ENCODE peak calls at places on chromosome 13, in five cellular contexts. D is lung, E is mammary epithelial cell, Q is cardiac muscle cell, C is AG04449. A is an unnamed sample.

GRCh38 chr13:94305463-94305862 is 174.0 kb downstream of the DCT start:
- DNase-seq in D (no peak), E (peak; percentile 91), Q (peak; percentile 85), C (no peak), A (peak; percentile 72)

GRCh38 chr13:27971236-27971645 is 2.1 kb upstream of the CDX2 start:
- DNase-seq in D (no peak), E (no peak), Q (no peak), C (no peak), A (no peak)

GRCh38 chr13:40120781-40121180 is 465.3 kb downstream of the COG6 start:
- DNase-seq in D (no peak), E (no peak), Q (peak; percentile 75), C (no peak), A (no peak)

GRCh38 chr13:91280806-91281205 is 66.7 kb upstream of the MIR17HG start:
- DNase-seq in D (no peak), E (peak; percentile 11), Q (no peak), C (no peak), A (no peak)

GRCh38 chr13:95477187-95477586 is 75.3 kb upstream of the CLDN10 start:
- DNase-seq in D (no peak), E (no peak), Q (no peak), C (no peak), A (no peak)

GRCh38 chr13:25175431-25175830 is 3.3 kb upstream of the AMER2 start:
- DNase-seq in D (no peak), E (no peak), Q (no peak), C (no peak), A (no peak)

GRCh38 chr13:113742000-113742441 is 17.0 kb upstream of the TMEM255B start:
- DNase-seq in D (peak; percentile 51), E (peak; percentile 27), Q (peak; percentile 50), C (no peak), A (no peak)

GRCh38 chr13:41179593-41180250 is 14.6 kb downstream of the KBTBD7 start:
- DNase-seq in D (no peak), E (peak; percentile 68), Q (peak; percentile 41), C (peak; percentile 24), A (no peak)

GRCh38 chr13:99200433-99201167 is at the start of gene UBAC2:
- DNase-seq in D (peak; percentile 93), E (peak; percentile 94), Q (peak; percentile 96), C (peak; percentile 45), A (peak; percentile 82)
- TF ChIP-seq CTCF in D (no peak), E (no peak), Q (no peak), C (no peak), A (peak; percentile 2)

DNA sequence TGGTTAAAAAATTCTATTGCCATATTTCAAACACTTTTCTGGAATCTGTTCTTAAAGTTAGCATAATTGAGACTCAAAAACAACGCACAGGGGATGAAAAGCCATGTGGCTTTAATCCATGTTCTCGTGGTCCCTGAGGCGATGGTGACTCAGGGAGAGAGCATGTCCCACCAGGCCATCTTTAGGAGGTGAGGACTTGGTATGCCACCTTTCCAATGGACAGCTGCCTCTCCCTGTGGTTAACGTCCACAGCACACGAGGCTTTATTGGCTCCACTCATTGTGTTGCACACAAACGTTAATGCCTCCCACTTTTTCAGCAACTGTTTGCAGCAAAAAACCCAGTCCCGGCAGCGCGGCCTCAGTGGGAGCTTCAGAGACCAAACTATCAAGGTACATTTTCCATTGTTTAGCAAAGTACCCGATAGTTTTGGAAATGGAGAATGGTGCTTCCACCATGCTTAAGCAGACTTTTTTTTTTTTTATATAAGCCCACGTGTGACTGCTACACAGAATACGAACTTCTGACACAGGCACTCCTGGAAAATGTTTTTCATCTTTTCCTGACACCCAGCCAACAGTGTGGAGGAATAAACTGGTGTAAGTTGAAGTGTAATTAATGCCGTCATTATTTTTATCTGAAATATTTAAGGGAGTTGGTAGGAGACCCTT is 51.2 kb downstream of the EFNB2 start:
- DNase-seq in D (no peak), E (no peak), Q (no peak), C (no peak), A (no peak)
- H3K4me3 ChIP-seq in D (no peak overlapping the region), E (no peak overlapping the region), Q (no peak overlapping the region), C (no peak overlapping the region), A (no peak overlapping the region)

GRCh38 chr13:79678100-79678499 is 197.1 kb downstream of the NDFIP2 start:
- DNase-seq in D (no peak), E (peak; percentile 26), Q (peak; percentile 23), C (no peak), A (no peak)

GRCh38 chr13:79682164-79682563 is 201.2 kb downstream of the NDFIP2 start:
- DNase-seq in D (no peak), E (no peak), Q (no peak), C (no peak), A (no peak)

GRCh38 chr13:79681069-79681468 is 200.1 kb downstream of the NDFIP2 start:
- DNase-seq in D (no peak), E (peak; percentile 75), Q (peak; percentile 14), C (no peak), A (no peak)

GRCh38 chr13:79680485-79680884 is 199.5 kb downstream of the NDFIP2 start:
- DNase-seq in D (no peak), E (no peak), Q (no peak), C (no peak), A (no peak)

DNA sequence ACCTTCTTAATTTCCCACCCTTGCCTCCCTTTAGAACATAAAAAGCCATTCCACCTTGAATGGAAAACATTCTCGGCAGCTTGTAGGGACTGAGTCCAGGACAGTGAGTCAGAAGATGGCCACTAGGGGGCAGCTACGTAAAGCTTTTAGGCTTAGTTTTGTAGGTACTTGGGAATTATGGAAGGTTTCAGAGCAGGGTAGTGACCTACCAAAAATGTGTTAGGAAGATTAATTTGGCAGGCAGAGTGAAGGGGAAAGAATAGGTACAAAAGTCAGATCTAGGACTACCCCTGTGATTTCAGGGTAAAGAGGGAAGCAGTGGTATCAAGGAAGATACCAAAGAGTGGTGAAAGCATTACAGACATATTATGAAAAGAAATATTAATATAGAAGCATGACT is 198.4 kb downstream of the NDFIP2 start:
- DNase-seq in D (peak; percentile 76), E (peak; percentile 58), Q (peak; percentile 84), C (no peak), A (peak; percentile 62)
- TF ChIP-seq CTCF in D (peak; percentile 37), E (peak; percentile 83), Q (peak; percentile 76), C (peak; percentile 67), A (peak; percentile 78)

DNA sequence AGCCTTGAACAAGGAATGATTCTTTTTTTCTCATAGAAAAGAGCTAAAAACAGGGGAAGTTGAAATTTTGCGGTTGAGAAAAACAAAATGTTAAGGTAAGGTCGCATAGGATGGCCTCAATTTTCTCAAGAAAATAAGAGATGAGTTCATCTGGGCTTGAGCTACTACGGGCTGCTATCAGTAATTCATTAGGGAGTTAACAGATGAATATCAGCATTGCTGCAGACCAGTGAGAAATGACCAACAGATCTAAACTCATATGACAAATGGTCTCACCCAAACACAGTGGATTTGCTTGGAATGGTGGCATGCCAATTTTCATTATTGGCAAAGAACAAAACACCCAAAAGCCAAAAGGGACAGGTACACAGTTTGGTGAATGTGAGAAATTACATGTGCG is 56.6 kb downstream of the GPC6 start:
- DNase-seq in D (no peak), E (no peak), Q (no peak), C (no peak), A (no peak)
- H3K4me3 ChIP-seq in D (no peak overlapping the region), E (no peak overlapping the region), Q (no peak overlapping the region), C (no peak overlapping the region), A (no peak overlapping the region)

GRCh38 chr13:109276261-109276660 is 510.1 kb downstream of the IRS2 start:
- DNase-seq in D (no peak), E (no peak), Q (no peak), C (no peak), A (no peak)
- TF ChIP-seq CTCF in D (no peak), E (no peak), Q (no peak), C (no peak), A (no peak)